ENCODE peak calls at places on chromosomes 11 and 22, in four cellular contexts. D is H1, H is aorta, Y is heart right ventricle. F is an unnamed sample.
A peak's percentile ranks its signal among the peaks of the same experiment; 100 is the strongest.

GRCh38 chr11:76600124-76600655 is 70.4 kb downstream of the LRRC32 start:
- DNase-seq in D (no peak), H (peak; percentile 34), Y (peak; percentile 2), F (no peak)

GRCh38 chr22:40300884-40301672 is 45.2 kb upstream of the ADSL start:
- DNase-seq in D (no peak), H (no peak), Y (no peak), F (no peak)

GRCh38 chr11:64698427-64698826 is 24.6 kb downstream of the NRXN2 start:
- DNase-seq in D (no peak), H (no peak), Y (no peak), F (no peak)

GRCh38 chr11:41301023-41301422 is 158.4 kb downstream of the LRRC4C start:
- DNase-seq in D (no peak), H (no peak), Y (no peak), F (no peak)

GRCh38 chr22:18031670-18032454 is 7.5 kb upstream of the MICAL3 start:
- DNase-seq in D (no peak), H (peak; percentile 86), Y (no peak), F (peak; percentile 26)

GRCh38 chr11:126132319-126132718 is 69.7 kb upstream of the CDON start:
- DNase-seq in D (no peak), H (peak; percentile 84), Y (no peak), F (peak; percentile 53)

GRCh38 chr11:65894034-65894591 is 3.6 kb downstream of the CCDC85B start:
- DNase-seq in D (no peak), H (peak; percentile 82), Y (peak; percentile 73), F (peak; percentile 64)

GRCh38 chr11:120651836-120652235 is 140.3 kb downstream of the GRIK4 start:
- DNase-seq in D (no peak), H (no peak), Y (no peak), F (no peak)

GRCh38 chr11:30100514-30100913 is 83.7 kb upstream of the KCNA4 start:
- DNase-seq in D (no peak), H (no peak), Y (no peak), F (no peak)

GRCh38 chr22:24440270-24440717 is 12.9 kb downstream of the ADORA2A start:
- DNase-seq in D (no peak), H (no peak), Y (no peak), F (no peak)

GRCh38 chr22:24442352-24442744 is 14.9 kb downstream of the ADORA2A start:
- DNase-seq in D (no peak), H (no peak), Y (no peak), F (no peak)

GRCh38 chr22:24440718-24441405 is 13.5 kb downstream of the ADORA2A start:
- DNase-seq in D (no peak), H (peak; percentile 87), Y (no peak), F (no peak)

GRCh38 chr22:24443668-24444067 is 16.3 kb downstream of the ADORA2A start:
- DNase-seq in D (no peak), H (no peak), Y (no peak), F (no peak)

GRCh38 chr22:24441406-24442351 is 14.3 kb downstream of the ADORA2A start:
- DNase-seq in D (no peak), H (peak; percentile 84), Y (no peak), F (peak; percentile 37)
- H3K4me3 ChIP-seq in D (no peak overlapping the region), H (no peak overlapping the region), Y (no peak overlapping the region), F (no peak overlapping the region)

GRCh38 chr22:38973289-38974169 is 8.6 kb upstream of the APOBEC3B start:
- DNase-seq in D (peak; percentile 80), H (peak; percentile 70), Y (no peak), F (no peak)

GRCh38 chr22:38971202-38971601 is 10.9 kb upstream of the APOBEC3B start:
- DNase-seq in D (no peak), H (peak; percentile 59), Y (no peak), F (no peak)

GRCh38 chr22:38970548-38970947 is 11.6 kb upstream of the APOBEC3B start:
- DNase-seq in D (no peak), H (no peak), Y (no peak), F (no peak)

GRCh38 chr22:38974170-38974825 is 7.8 kb upstream of the APOBEC3B start:
- DNase-seq in D (no peak), H (peak; percentile 69), Y (no peak), F (no peak)

GRCh38 chr22:38974826-38975175 is 7.3 kb upstream of the APOBEC3B start:
- DNase-seq in D (no peak), H (no peak), Y (no peak), F (no peak)
- H3K27ac ChIP-seq in D (no peak overlapping the region), H (no peak overlapping the region), Y (no peak overlapping the region), F (no peak overlapping the region)

DNA sequence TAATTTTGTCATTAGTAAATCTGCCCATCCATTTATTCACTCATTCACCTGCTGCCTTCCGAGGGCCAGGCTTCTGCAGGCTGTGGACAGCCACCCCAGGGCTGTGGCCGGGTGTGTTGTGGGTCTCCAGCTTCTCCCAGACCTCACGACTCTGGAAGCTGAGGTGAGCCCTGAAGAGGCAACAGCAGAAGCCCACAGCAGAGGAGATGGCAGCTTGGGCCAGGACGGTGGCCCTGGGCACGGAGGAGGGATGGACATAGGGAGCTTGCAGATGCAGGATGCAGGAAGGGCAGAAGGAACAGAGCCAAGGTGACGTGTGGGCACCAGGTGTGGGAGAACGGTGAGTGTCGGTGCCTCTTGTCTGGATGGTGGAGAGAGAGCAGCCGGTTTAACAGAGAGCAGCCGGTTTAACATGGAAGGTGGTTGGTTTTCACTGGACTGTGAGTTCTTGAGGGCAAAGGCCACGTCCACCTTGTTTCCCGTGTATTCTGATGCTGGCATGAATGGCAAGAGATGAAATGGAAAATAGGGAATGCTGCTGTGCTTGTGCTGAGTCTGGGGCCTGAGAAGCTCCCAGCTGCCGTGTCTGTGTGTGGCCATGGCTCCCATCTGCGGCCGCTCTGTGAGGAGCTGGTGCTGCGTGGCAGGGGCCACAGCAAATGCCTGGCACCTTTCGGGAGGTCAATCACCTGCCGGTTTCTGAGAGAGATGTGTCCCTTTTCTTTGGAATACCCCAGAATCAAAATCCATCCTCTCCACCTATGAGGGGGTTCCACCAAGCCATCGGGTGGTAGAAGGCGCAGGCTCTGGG is 669.9 kb downstream of the BRD1 start:
- DNase-seq in D (no peak), H (peak; percentile 55), Y (no peak), F (no peak)
- H3K9me3 ChIP-seq in D (no peaks in the 10 kb centered on the region), H (no peaks in the 10 kb centered on the region), Y (no peaks in the 10 kb centered on the region), F (no peaks in the 10 kb centered on the region)

DNA sequence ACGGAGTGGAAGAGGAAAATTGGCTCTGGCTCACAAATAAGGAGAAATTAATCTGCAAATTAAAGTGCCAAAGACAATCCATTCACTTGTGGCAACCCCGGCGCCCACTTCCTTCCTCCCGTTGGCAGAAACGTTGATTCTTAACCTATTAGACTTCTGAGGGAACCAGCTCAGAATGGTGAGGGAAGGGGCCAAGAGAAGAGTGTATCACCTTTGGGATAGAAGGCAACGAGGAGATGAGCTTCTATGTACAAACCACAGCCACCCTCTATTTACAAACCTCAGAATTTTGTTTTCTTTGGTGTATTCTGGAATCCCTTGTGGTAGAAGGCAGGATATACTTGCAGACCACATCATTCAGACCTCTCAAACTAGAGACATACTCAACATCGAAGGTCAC is 1.1 kb downstream of the MB start:
- DNase-seq in D (no peak), H (no peak), Y (no peak), F (no peak)
- H3K4me3 ChIP-seq in D (no peak overlapping the region), H (no peak overlapping the region), Y (peak overlapping the region; percentile 39), F (peak overlapping the region; percentile 68)

DNA sequence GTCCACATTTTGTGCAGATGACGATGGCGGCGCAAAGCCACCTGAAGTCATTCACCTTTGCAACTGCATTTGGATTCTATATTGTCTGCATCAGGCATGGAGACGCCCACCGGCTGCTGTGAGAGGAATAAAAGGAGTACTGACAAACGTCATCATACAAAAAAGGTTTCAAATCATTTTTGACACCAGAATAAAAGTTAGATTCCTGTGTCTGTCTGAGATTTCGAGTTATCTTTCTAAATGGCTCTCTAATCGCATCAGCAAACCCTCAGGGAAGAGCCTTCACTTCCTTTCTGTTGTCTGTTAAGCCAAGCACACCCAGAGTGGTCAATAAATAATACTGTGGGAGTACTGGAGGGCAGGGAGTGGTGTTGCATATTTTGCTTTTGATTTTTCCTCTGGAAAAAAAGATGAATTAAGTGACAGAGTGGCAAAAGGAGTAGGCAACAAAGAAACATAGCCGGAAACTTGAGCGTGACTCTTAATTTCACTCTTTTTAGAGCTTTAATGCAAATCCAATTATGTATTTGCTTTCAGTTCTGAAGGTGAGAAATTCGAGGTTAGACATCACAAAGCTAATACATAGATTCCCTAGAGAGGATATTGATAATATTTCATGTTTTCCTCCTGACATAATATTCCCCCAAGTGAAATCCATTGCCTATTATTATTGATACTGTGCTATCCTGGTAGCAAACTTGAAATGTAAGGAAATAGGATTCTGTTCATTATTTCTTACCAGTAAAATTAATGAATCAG is 150.8 kb upstream of the MTMR2 start:
- DNase-seq in D (no peak), H (no peak), Y (no peak), F (no peak)
- H3K27ac ChIP-seq in D (no peak overlapping the region), H (no peak overlapping the region), Y (no peak overlapping the region), F (peak overlapping the region; percentile 61)

DNA sequence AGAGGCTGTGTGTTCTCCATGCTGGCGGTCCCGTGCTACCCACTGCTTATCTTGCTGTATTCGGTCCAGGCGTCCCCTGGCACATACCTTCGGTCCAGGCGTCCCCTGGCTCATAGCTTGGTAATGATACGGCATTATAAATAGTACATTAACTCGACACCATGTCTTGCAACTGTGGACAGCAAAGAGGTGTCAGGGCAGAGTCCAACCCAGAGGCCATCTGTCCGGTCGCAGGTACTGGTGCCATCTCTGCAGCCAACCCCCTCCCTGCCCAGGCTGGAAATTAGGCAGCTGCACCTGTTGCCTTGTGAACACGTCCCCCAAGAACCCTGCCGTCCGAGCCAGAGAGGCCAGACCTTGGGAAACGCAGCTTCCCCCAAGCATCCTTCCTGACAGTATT is 634.3 kb downstream of the BRD1 start:
- DNase-seq in D (no peak), H (peak; percentile 64), Y (peak; percentile 26), F (peak; percentile 41)
- H3K9me3 ChIP-seq in D (no peaks in the 10 kb centered on the region), H (no peaks in the 10 kb centered on the region), Y (no peaks in the 10 kb centered on the region), F (no peaks in the 10 kb centered on the region)

GRCh38 chr11:125102025-125102424 is 9.4 kb downstream of the TMEM218 start:
- DNase-seq in D (no peak), H (no peak), Y (no peak), F (no peak)

GRCh38 chr11:125102544-125102943 is 8.9 kb downstream of the TMEM218 start:
- DNase-seq in D (no peak), H (no peak), Y (no peak), F (no peak)

GRCh38 chr11:125101596-125101995 is 9.8 kb downstream of the TMEM218 start:
- DNase-seq in D (no peak), H (no peak), Y (no peak), F (no peak)

GRCh38 chr11:125108469-125108868 is 3.0 kb downstream of the TMEM218 start:
- DNase-seq in D (no peak), H (no peak), Y (no peak), F (no peak)

DNA sequence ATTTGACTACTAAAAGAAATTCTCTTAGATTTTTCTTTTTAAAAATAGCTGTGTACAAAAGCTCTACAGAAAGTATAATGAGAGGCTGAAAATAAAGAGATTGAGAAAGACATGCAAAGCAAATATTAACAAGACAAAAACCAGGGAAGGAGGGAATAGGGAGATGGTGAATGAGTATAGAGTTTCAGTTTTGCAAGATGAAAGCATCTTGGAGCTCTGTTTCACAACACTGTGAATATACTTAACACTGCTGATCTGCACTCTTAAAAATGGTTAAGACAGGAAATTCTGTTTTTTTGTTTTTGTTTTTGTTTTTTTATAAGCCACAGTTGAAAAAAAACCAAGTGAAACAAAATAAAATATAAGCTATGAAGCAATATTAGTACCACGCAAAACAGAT is 5.5 kb downstream of the TMEM218 start:
- DNase-seq in D (no peak), H (no peak), Y (no peak), F (no peak)
- H3K4me3 ChIP-seq in D (no peak overlapping the region), H (no peak overlapping the region), Y (no peak overlapping the region), F (no peak overlapping the region)